ENCODE peak calls at places on chromosomes 6 and 20, in ten cellular contexts. One of them, this sample, is unnamed.

GRCh38 chr20:7799872-7800271 is 140.4 kb downstream of the HAO1 start:
- DNase-seq in posterior cingulate gyrus: no peak
- DNase-seq in RWPE1: no peak
- DNase-seq in stimulated activated CD4-positive, alpha-beta T cell treated with anti-CD3 and anti-CD28 coated beads, Interleukin-1b, Interleukin-23, amount 100 ng/mL, for 1 hour: no peak
- DNase-seq in hypothalamus: no peak
- DNase-seq in CD8-positive, alpha-beta memory T cell: no peak
- DNase-seq in A172: no peak
- DNase-seq in endothelial cell: no peak
- DNase-seq in KBM-7: no peak
- DNase-seq in HT-29: no peak
- DNase-seq in this sample: no peak

GRCh38 chr20:438581-439469 is 23.5 kb downstream of the TBC1D20 start:
- DNase-seq in posterior cingulate gyrus: no peak
- DNase-seq in RWPE1: no peak
- DNase-seq in stimulated activated CD4-positive, alpha-beta T cell treated with anti-CD3 and anti-CD28 coated beads, Interleukin-1b, Interleukin-23, amount 100 ng/mL, for 1 hour: peak
- DNase-seq in hypothalamus: no peak
- DNase-seq in CD8-positive, alpha-beta memory T cell: peak
- DNase-seq in A172: no peak
- DNase-seq in endothelial cell: no peak
- DNase-seq in KBM-7: peak
- DNase-seq in HT-29: no peak
- DNase-seq in this sample: no peak

GRCh38 chr6:133699986-133700385 is 188.9 kb upstream of the TCF21 start:
- DNase-seq in posterior cingulate gyrus: no peak
- DNase-seq in RWPE1: no peak
- DNase-seq in stimulated activated CD4-positive, alpha-beta T cell treated with anti-CD3 and anti-CD28 coated beads, Interleukin-1b, Interleukin-23, amount 100 ng/mL, for 1 hour: no peak
- DNase-seq in hypothalamus: no peak
- DNase-seq in CD8-positive, alpha-beta memory T cell: no peak
- DNase-seq in A172: no peak
- DNase-seq in endothelial cell: no peak
- DNase-seq in KBM-7: no peak
- DNase-seq in HT-29: no peak
- DNase-seq in this sample: no peak

GRCh38 chr20:4740774-4741431 is 19.2 kb downstream of the PRND start:
- DNase-seq in posterior cingulate gyrus: no peak
- DNase-seq in RWPE1: no peak
- DNase-seq in stimulated activated CD4-positive, alpha-beta T cell treated with anti-CD3 and anti-CD28 coated beads, Interleukin-1b, Interleukin-23, amount 100 ng/mL, for 1 hour: peak
- DNase-seq in hypothalamus: no peak
- DNase-seq in CD8-positive, alpha-beta memory T cell: peak
- DNase-seq in A172: peak
- DNase-seq in endothelial cell: peak
- DNase-seq in KBM-7: peak
- DNase-seq in HT-29: peak
- DNase-seq in this sample: peak

GRCh38 chr6:134564705-134565104 is 246.8 kb upstream of the SGK1 start:
- DNase-seq in posterior cingulate gyrus: peak
- DNase-seq in RWPE1: no peak
- DNase-seq in stimulated activated CD4-positive, alpha-beta T cell treated with anti-CD3 and anti-CD28 coated beads, Interleukin-1b, Interleukin-23, amount 100 ng/mL, for 1 hour: no peak
- DNase-seq in hypothalamus: peak
- DNase-seq in CD8-positive, alpha-beta memory T cell: no peak
- DNase-seq in A172: no peak
- DNase-seq in endothelial cell: no peak
- DNase-seq in KBM-7: no peak
- DNase-seq in HT-29: no peak
- DNase-seq in this sample: no peak

GRCh38 chr20:34984756-34985261 is 29.1 kb downstream of the MYH7B start:
- DNase-seq in posterior cingulate gyrus: peak
- DNase-seq in RWPE1: peak
- DNase-seq in stimulated activated CD4-positive, alpha-beta T cell treated with anti-CD3 and anti-CD28 coated beads, Interleukin-1b, Interleukin-23, amount 100 ng/mL, for 1 hour: no peak
- DNase-seq in hypothalamus: no peak
- DNase-seq in CD8-positive, alpha-beta memory T cell: no peak
- DNase-seq in A172: no peak
- DNase-seq in endothelial cell: no peak
- DNase-seq in KBM-7: no peak
- DNase-seq in HT-29: no peak
- DNase-seq in this sample: peak

GRCh38 chr6:105611606-105612005 is 208.7 kb upstream of the PREP start:
- DNase-seq in posterior cingulate gyrus: no peak
- DNase-seq in RWPE1: no peak
- DNase-seq in stimulated activated CD4-positive, alpha-beta T cell treated with anti-CD3 and anti-CD28 coated beads, Interleukin-1b, Interleukin-23, amount 100 ng/mL, for 1 hour: no peak
- DNase-seq in hypothalamus: no peak
- DNase-seq in CD8-positive, alpha-beta memory T cell: no peak
- DNase-seq in A172: no peak
- DNase-seq in endothelial cell: no peak
- DNase-seq in KBM-7: no peak
- DNase-seq in HT-29: no peak
- DNase-seq in this sample: no peak

GRCh38 chr20:53914091-53914860 is 156.1 kb downstream of the BCAS1 start:
- DNase-seq in posterior cingulate gyrus: no peak
- DNase-seq in RWPE1: no peak
- DNase-seq in stimulated activated CD4-positive, alpha-beta T cell treated with anti-CD3 and anti-CD28 coated beads, Interleukin-1b, Interleukin-23, amount 100 ng/mL, for 1 hour: no peak
- DNase-seq in hypothalamus: no peak
- DNase-seq in CD8-positive, alpha-beta memory T cell: no peak
- DNase-seq in A172: no peak
- DNase-seq in endothelial cell: no peak
- DNase-seq in KBM-7: peak
- DNase-seq in HT-29: no peak
- DNase-seq in this sample: peak

GRCh38 chr6:6803180-6803978 is 214.9 kb downstream of the LY86 start:
- DNase-seq in posterior cingulate gyrus: no peak
- DNase-seq in RWPE1: peak
- DNase-seq in stimulated activated CD4-positive, alpha-beta T cell treated with anti-CD3 and anti-CD28 coated beads, Interleukin-1b, Interleukin-23, amount 100 ng/mL, for 1 hour: no peak
- DNase-seq in hypothalamus: no peak
- DNase-seq in CD8-positive, alpha-beta memory T cell: no peak
- DNase-seq in A172: no peak
- DNase-seq in endothelial cell: no peak
- DNase-seq in KBM-7: no peak
- DNase-seq in HT-29: peak
- DNase-seq in this sample: peak

GRCh38 chr6:74946961-74947360 is 258.9 kb downstream of the COL12A1 start:
- DNase-seq in posterior cingulate gyrus: no peak
- DNase-seq in RWPE1: peak
- DNase-seq in stimulated activated CD4-positive, alpha-beta T cell treated with anti-CD3 and anti-CD28 coated beads, Interleukin-1b, Interleukin-23, amount 100 ng/mL, for 1 hour: no peak
- DNase-seq in hypothalamus: no peak
- DNase-seq in CD8-positive, alpha-beta memory T cell: no peak
- DNase-seq in A172: peak
- DNase-seq in endothelial cell: no peak
- DNase-seq in KBM-7: no peak
- DNase-seq in HT-29: no peak
- DNase-seq in this sample: peak